ENCODE peak calls at places on chromosomes 7 and 10, in eight cellular contexts. S, X, K, C, Q, N, P and O are unnamed samples.

GRCh38 chr10:20100157-20100556 is 283.9 kb downstream of the PLXDC2 start:
- DNase-seq in S (no peak), X (no peak), K (no peak), C (no peak), Q (peak; percentile 22), N (peak; percentile 46), P (no peak), O (no peak)

GRCh38 chr10:68047554-68048327 is 27.3 kb downstream of the HERC4 start:
- DNase-seq in S (no peak), X (no peak), K (no peak), C (no peak), Q (no peak), N (no peak), P (no peak), O (no peak)

GRCh38 chr10:677750-678661 is 11.5 kb downstream of the DIP2C start:
- DNase-seq in S (no peak), X (no peak), K (no peak), C (no peak), Q (no peak), N (no peak), P (no peak), O (no peak)

GRCh38 chr10:45000138-45000763 is 472 bp upstream of the ZNF22 start:
- DNase-seq in S (no peak), X (peak; percentile 89), K (no peak), C (no peak), Q (no peak), N (peak; percentile 54), P (no peak), O (no peak)

GRCh38 chr7:18202315-18203045 is 174.8 kb upstream of the PRPS1L1 start:
- DNase-seq in S (no peak), X (no peak), K (no peak), C (no peak), Q (no peak), N (no peak), P (no peak), O (no peak)

GRCh38 chr7:116354171-116354545 is 143.8 kb downstream of the TES start:
- DNase-seq in S (no peak), X (peak; percentile 50), K (no peak), C (no peak), Q (peak; percentile 25), N (peak; percentile 58), P (no peak), O (no peak)

GRCh38 chr7:142385528-142386340 is 127.9 kb upstream of the PRSS58 start:
- DNase-seq in S (peak; percentile 72), X (peak; percentile 63), K (peak; percentile 56), C (peak; percentile 36), Q (peak; percentile 71), N (peak; percentile 85), P (peak; percentile 59), O (peak; percentile 39)

GRCh38 chr7:15041226-15041625 is 138.7 kb upstream of the DGKB start:
- DNase-seq in S (no peak), X (no peak), K (no peak), C (no peak), Q (no peak), N (no peak), P (no peak), O (no peak)

GRCh38 chr10:14507156-14507555 is 176.4 kb upstream of the FRMD4A start:
- DNase-seq in S (no peak), X (no peak), K (no peak), C (no peak), Q (no peak), N (peak; percentile 14), P (no peak), O (no peak)

GRCh38 chr10:5565671-5566581 is 41.2 kb downstream of the CALML3 start:
- DNase-seq in S (no peak), X (peak; percentile 38), K (no peak), C (no peak), Q (peak; percentile 99), N (no peak), P (no peak), O (no peak)

DNA sequence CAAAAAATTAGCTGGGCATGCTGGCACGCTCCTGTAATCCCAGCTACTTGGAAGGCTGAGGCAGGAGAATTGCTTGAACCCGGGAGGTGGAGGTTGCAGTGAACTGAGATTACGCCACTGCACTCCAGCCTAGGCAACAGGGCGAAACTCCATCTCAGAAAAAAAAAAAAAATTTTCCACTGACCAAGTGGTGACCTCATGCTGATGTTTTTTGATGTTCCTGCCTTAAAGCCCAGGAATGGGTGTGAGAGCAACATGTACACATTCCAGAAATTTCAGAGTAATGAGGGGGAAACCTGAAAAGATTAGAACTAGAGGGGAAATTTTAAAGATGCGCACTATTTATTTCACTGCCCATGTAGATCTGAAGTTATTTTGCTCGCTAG is 19.6 kb downstream of the NYAP1 start:
- DNase-seq in S (peak; percentile 62), X (no peak), K (no peak), C (no peak), Q (peak; percentile 18), N (peak; percentile 16), P (no peak), O (no peak)
- H3K36me3 ChIP-seq in S (no peaks in the 10 kb centered on the region), X (no peaks in the 10 kb centered on the region), K (no peaks in the 10 kb centered on the region), C (no peaks in the 10 kb centered on the region), Q (no peaks in the 10 kb centered on the region), N (no peaks in the 10 kb centered on the region), P (no peaks in the 10 kb centered on the region), O (no peaks in the 10 kb centered on the region)

GRCh38 chr10:117364121-117364960 is 10.9 kb downstream of the PDZD8 start:
- DNase-seq in S (no peak), X (no peak), K (no peak), C (no peak), Q (peak; percentile 6), N (peak; percentile 40), P (no peak), O (no peak)
- H3K36me3 ChIP-seq in S (no peaks in the 10 kb centered on the region), X (no peaks in the 10 kb centered on the region), K (no peaks in the 10 kb centered on the region), C (no peaks in the 10 kb centered on the region), Q (no peaks in the 10 kb centered on the region), N (no peaks in the 10 kb centered on the region), P (no peaks in the 10 kb centered on the region), O (no peaks in the 10 kb centered on the region)

GRCh38 chr7:134844200-134844599 is 64.8 kb downstream of the CALD1 start:
- DNase-seq in S (no peak), X (no peak), K (no peak), C (no peak), Q (peak; percentile 88), N (peak; percentile 58), P (no peak), O (no peak)
- H3K36me3 ChIP-seq in S (no peaks in the 10 kb centered on the region), X (peaks cover 2% of the 10 kb centered on the region), K (no peaks in the 10 kb centered on the region), C (no peaks in the 10 kb centered on the region), Q (peaks cover 5% of the 10 kb centered on the region), N (no peaks in the 10 kb centered on the region), P (peaks cover 11% of the 10 kb centered on the region), O (peaks cover 15% of the 10 kb centered on the region)

GRCh38 chr10:133202778-133203651 is 27.0 kb upstream of the UTF1 start:
- DNase-seq in S (no peak), X (no peak), K (no peak), C (no peak), Q (no peak), N (no peak), P (no peak), O (no peak)
- H3K36me3 ChIP-seq in S (no peaks in the 10 kb centered on the region), X (no peaks in the 10 kb centered on the region), K (no peaks in the 10 kb centered on the region), C (no peaks in the 10 kb centered on the region), Q (no peaks in the 10 kb centered on the region), N (no peaks in the 10 kb centered on the region), P (no peaks in the 10 kb centered on the region), O (no peaks in the 10 kb centered on the region)

DNA sequence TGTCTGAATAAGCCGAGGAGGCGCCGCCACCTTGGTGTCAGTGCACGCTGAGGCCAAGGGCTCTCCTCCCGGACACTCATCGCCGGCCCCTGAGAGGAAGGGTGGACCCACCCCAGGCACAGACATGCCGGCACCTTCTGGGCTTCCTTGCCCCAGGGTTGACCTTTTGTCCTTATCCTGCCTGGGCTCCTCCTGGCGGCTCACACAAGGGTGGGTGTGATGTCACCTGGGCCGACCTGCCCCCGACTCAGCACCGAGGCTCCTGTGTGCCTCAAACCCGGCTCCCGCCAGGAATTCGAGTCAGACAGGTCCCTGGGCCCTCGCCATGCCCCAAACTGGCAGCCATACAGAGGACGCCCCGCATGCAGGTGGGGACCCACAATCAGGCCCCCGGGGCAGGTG is 17.7 kb upstream of the CFAP46 start:
- DNase-seq in S (no peak), X (no peak), K (no peak), C (no peak), Q (no peak), N (peak; percentile 43), P (peak; percentile 29), O (no peak)
- H3K36me3 ChIP-seq in S (no peaks in the 10 kb centered on the region), X (no peaks in the 10 kb centered on the region), K (no peaks in the 10 kb centered on the region), C (no peaks in the 10 kb centered on the region), Q (no peaks in the 10 kb centered on the region), N (no peaks in the 10 kb centered on the region), P (no peaks in the 10 kb centered on the region), O (no peaks in the 10 kb centered on the region)

GRCh38 chr7:8254215-8254614 is 7.8 kb downstream of the ICA1 start:
- DNase-seq in S (no peak), X (no peak), K (no peak), C (no peak), Q (no peak), N (no peak), P (no peak), O (no peak)
- H3K36me3 ChIP-seq in S (no peaks in the 10 kb centered on the region), X (no peaks in the 10 kb centered on the region), K (no peaks in the 10 kb centered on the region), C (no peaks in the 10 kb centered on the region), Q (no peaks in the 10 kb centered on the region), N (no peaks in the 10 kb centered on the region), P (no peaks in the 10 kb centered on the region), O (no peaks in the 10 kb centered on the region)

GRCh38 chr10:79202188-79203013 is 133.6 kb downstream of the ZMIZ1 start:
- DNase-seq in S (no peak), X (peak; percentile 76), K (no peak), C (no peak), Q (no peak), N (peak; percentile 63), P (peak; percentile 60), O (peak; percentile 34)
- H3K36me3 ChIP-seq in S (peaks cover 4% of the 10 kb centered on the region), X (peaks cover 3% of the 10 kb centered on the region), K (no peaks in the 10 kb centered on the region), C (no peaks in the 10 kb centered on the region), Q (peaks cover 28% of the 10 kb centered on the region), N (peaks cover 2% of the 10 kb centered on the region), P (peaks cover 19% of the 10 kb centered on the region), O (peaks cover 9% of the 10 kb centered on the region)

GRCh38 chr7:53035499-53036412 is at the start of gene POM121L12:
- DNase-seq in S (no peak), X (no peak), K (no peak), C (no peak), Q (no peak), N (no peak), P (no peak), O (no peak)
- H3K36me3 ChIP-seq in S (no peaks in the 10 kb centered on the region), X (no peaks in the 10 kb centered on the region), K (no peaks in the 10 kb centered on the region), C (no peaks in the 10 kb centered on the region), Q (no peaks in the 10 kb centered on the region), N (no peaks in the 10 kb centered on the region), P (no peaks in the 10 kb centered on the region), O (no peaks in the 10 kb centered on the region)

DNA sequence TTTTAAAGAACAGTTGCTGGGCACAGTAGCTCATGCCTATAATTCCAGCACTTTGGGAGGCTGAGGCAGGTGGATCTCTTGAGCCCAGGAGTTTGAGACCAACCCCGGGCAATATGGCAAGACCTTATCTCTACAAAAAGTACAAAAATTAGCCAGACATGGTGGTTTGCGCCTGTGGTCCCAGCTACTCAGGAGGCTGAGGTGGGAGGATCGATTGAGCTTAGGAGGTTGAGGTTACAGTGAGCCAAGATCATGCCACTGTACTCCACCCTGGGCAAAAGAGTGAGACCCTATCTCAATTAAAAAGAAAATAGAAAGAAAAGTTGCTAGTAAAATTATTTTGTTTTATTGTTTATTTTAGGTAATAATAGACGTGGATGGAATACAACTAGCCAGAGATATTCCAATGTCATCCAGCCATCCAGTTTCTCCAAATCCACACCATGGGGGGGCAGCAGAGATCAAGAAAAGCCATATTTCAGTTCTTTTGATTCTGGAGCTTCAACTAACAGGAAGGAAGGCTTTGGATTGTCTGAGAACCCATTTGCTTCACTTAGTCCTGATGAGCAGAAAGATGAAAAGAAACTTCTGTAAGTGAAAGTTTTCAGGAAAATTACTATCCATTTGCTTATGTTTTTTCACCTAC is 3.0 kb downstream of the NUP42 start:
- DNase-seq in S (peak; percentile 34), X (no peak), K (no peak), C (peak; percentile 42), Q (peak; percentile 47), N (peak; percentile 49), P (peak; percentile 29), O (peak; percentile 39)
- H3K36me3 ChIP-seq in S (peaks cover 30% of the 10 kb centered on the region), X (peaks cover 3% of the 10 kb centered on the region), K (peaks cover 10% of the 10 kb centered on the region), C (peaks cover 34% of the 10 kb centered on the region), Q (peaks cover 8% of the 10 kb centered on the region), N (no peaks in the 10 kb centered on the region), P (peaks cover 41% of the 10 kb centered on the region), O (peaks cover 45% of the 10 kb centered on the region)